ENCODE peak calls at places on chromosome 15, in seven cellular contexts. One of them, this sample, is unnamed.

GRCh38 chr15:91865903-91866302 is 12.4 kb downstream of the SLCO3A1 start:
- DNase-seq in RWPE1: peak; percentile 28
- DNase-seq in neuronal stem cell: no peak
- DNase-seq in NCI-H1694 treated with DMSO at 0.1 percent for 48 hours: no peak
- DNase-seq in mesothelial cell of epicardium: no peak
- DNase-seq in GM04503: no peak
- DNase-seq in activated CD8-positive, alpha-beta memory T cell treated with anti-CD3 and anti-CD28 coated beads for 24 hours: no peak
- DNase-seq in this sample: no peak

GRCh38 chr15:31607656-31608055 is 281.0 kb downstream of the KLF13 start:
- DNase-seq in neuronal stem cell: no peak
- DNase-seq in activated CD8-positive, alpha-beta memory T cell treated with anti-CD3 and anti-CD28 coated beads for 24 hours: no peak
- DNase-seq in RWPE1: no peak
- DNase-seq in mesothelial cell of epicardium: no peak
- DNase-seq in GM04503: no peak
- DNase-seq in NCI-H1694 treated with DMSO at 0.1 percent for 48 hours: no peak
- DNase-seq in this sample: no peak

GRCh38 chr15:100785181-100786138 is 94.2 kb upstream of the ALDH1A3 start:
- DNase-seq in mesothelial cell of epicardium: no peak
- DNase-seq in NCI-H1694 treated with DMSO at 0.1 percent for 48 hours: no peak
- DNase-seq in RWPE1: no peak
- DNase-seq in neuronal stem cell: no peak
- DNase-seq in GM04503: no peak
- DNase-seq in activated CD8-positive, alpha-beta memory T cell treated with anti-CD3 and anti-CD28 coated beads for 24 hours: peak; percentile 15
- DNase-seq in this sample: peak; percentile 22

GRCh38 chr15:88141490-88141889 is 115.0 kb downstream of the NTRK3 start:
- DNase-seq in GM04503: no peak
- DNase-seq in mesothelial cell of epicardium: no peak
- DNase-seq in NCI-H1694 treated with DMSO at 0.1 percent for 48 hours: peak; percentile 50
- DNase-seq in activated CD8-positive, alpha-beta memory T cell treated with anti-CD3 and anti-CD28 coated beads for 24 hours: no peak
- DNase-seq in RWPE1: no peak
- DNase-seq in neuronal stem cell: no peak
- DNase-seq in this sample: no peak

GRCh38 chr15:78638658-78639314 is 2.2 kb downstream of the CHRNB4 start:
- DNase-seq in activated CD8-positive, alpha-beta memory T cell treated with anti-CD3 and anti-CD28 coated beads for 24 hours: peak; percentile 75
- DNase-seq in RWPE1: peak; percentile 73
- DNase-seq in GM04503: no peak
- DNase-seq in neuronal stem cell: peak; percentile 77
- DNase-seq in NCI-H1694 treated with DMSO at 0.1 percent for 48 hours: peak; percentile 67
- DNase-seq in mesothelial cell of epicardium: peak; percentile 58
- DNase-seq in this sample: no peak

GRCh38 chr15:88083828-88084760 is 172.4 kb downstream of the NTRK3 start:
- DNase-seq in RWPE1: no peak
- DNase-seq in NCI-H1694 treated with DMSO at 0.1 percent for 48 hours: no peak
- DNase-seq in GM04503: peak; percentile 4
- DNase-seq in activated CD8-positive, alpha-beta memory T cell treated with anti-CD3 and anti-CD28 coated beads for 24 hours: no peak
- DNase-seq in mesothelial cell of epicardium: no peak
- DNase-seq in neuronal stem cell: no peak
- DNase-seq in this sample: no peak

GRCh38 chr15:39657714-39658113 is 76.8 kb downstream of the THBS1 start:
- DNase-seq in mesothelial cell of epicardium: no peak
- DNase-seq in NCI-H1694 treated with DMSO at 0.1 percent for 48 hours: no peak
- DNase-seq in neuronal stem cell: no peak
- DNase-seq in RWPE1: peak; percentile 34
- DNase-seq in activated CD8-positive, alpha-beta memory T cell treated with anti-CD3 and anti-CD28 coated beads for 24 hours: no peak
- DNase-seq in GM04503: peak; percentile 52
- DNase-seq in this sample: no peak

GRCh38 chr15:34583399-34584320 is at the start of gene GOLGA8B:
- DNase-seq in NCI-H1694 treated with DMSO at 0.1 percent for 48 hours: peak; percentile 37
- DNase-seq in RWPE1: peak; percentile 89
- DNase-seq in neuronal stem cell: peak; percentile 76
- DNase-seq in mesothelial cell of epicardium: peak; percentile 71
- DNase-seq in GM04503: no peak
- DNase-seq in activated CD8-positive, alpha-beta memory T cell treated with anti-CD3 and anti-CD28 coated beads for 24 hours: peak; percentile 91
- DNase-seq in this sample: peak; percentile 76

GRCh38 chr15:77017091-77017660 is 22.2 kb downstream of the PSTPIP1 start:
- DNase-seq in mesothelial cell of epicardium: no peak
- DNase-seq in neuronal stem cell: no peak
- DNase-seq in activated CD8-positive, alpha-beta memory T cell treated with anti-CD3 and anti-CD28 coated beads for 24 hours: no peak
- DNase-seq in GM04503: no peak
- DNase-seq in NCI-H1694 treated with DMSO at 0.1 percent for 48 hours: no peak
- DNase-seq in RWPE1: no peak
- DNase-seq in this sample: no peak

GRCh38 chr15:25242166-25242879 is 196.5 kb downstream of the UBE3A start:
- DNase-seq in activated CD8-positive, alpha-beta memory T cell treated with anti-CD3 and anti-CD28 coated beads for 24 hours: peak; percentile 49
- DNase-seq in GM04503: no peak
- DNase-seq in RWPE1: no peak
- DNase-seq in mesothelial cell of epicardium: peak; percentile 5
- DNase-seq in neuronal stem cell: no peak
- DNase-seq in NCI-H1694 treated with DMSO at 0.1 percent for 48 hours: no peak
- DNase-seq in this sample: peak; percentile 7

GRCh38 chr15:95086543-95087252 is 855.3 kb downstream of the MCTP2 start:
- DNase-seq in NCI-H1694 treated with DMSO at 0.1 percent for 48 hours: no peak
- DNase-seq in activated CD8-positive, alpha-beta memory T cell treated with anti-CD3 and anti-CD28 coated beads for 24 hours: no peak
- DNase-seq in neuronal stem cell: no peak
- DNase-seq in GM04503: peak; percentile 64
- DNase-seq in mesothelial cell of epicardium: no peak
- DNase-seq in RWPE1: peak; percentile 20
- DNase-seq in this sample: no peak

GRCh38 chr15:89514596-89515406 is 18.4 kb upstream of the RHCG start:
- DNase-seq in neuronal stem cell: no peak
- DNase-seq in RWPE1: peak; percentile 92
- DNase-seq in NCI-H1694 treated with DMSO at 0.1 percent for 48 hours: no peak
- DNase-seq in mesothelial cell of epicardium: no peak
- DNase-seq in activated CD8-positive, alpha-beta memory T cell treated with anti-CD3 and anti-CD28 coated beads for 24 hours: no peak
- DNase-seq in GM04503: no peak
- DNase-seq in this sample: no peak

GRCh38 chr15:51318382-51319150 is 19.8 kb downstream of the CYP19A1 start:
- DNase-seq in activated CD8-positive, alpha-beta memory T cell treated with anti-CD3 and anti-CD28 coated beads for 24 hours: no peak
- DNase-seq in RWPE1: no peak
- DNase-seq in GM04503: peak; percentile 68
- DNase-seq in mesothelial cell of epicardium: no peak
- DNase-seq in neuronal stem cell: no peak
- DNase-seq in NCI-H1694 treated with DMSO at 0.1 percent for 48 hours: no peak
- DNase-seq in this sample: no peak

GRCh38 chr15:77646104-77646694 is 13.5 kb upstream of the LINGO1 start:
- DNase-seq in RWPE1: no peak
- DNase-seq in GM04503: no peak
- DNase-seq in mesothelial cell of epicardium: no peak
- DNase-seq in activated CD8-positive, alpha-beta memory T cell treated with anti-CD3 and anti-CD28 coated beads for 24 hours: no peak
- DNase-seq in NCI-H1694 treated with DMSO at 0.1 percent for 48 hours: no peak
- DNase-seq in neuronal stem cell: no peak
- DNase-seq in this sample: no peak

GRCh38 chr15:52802110-52802509 is 12.0 kb upstream of the ONECUT1 start:
- DNase-seq in NCI-H1694 treated with DMSO at 0.1 percent for 48 hours: no peak
- DNase-seq in neuronal stem cell: no peak
- DNase-seq in mesothelial cell of epicardium: no peak
- DNase-seq in GM04503: no peak
- DNase-seq in activated CD8-positive, alpha-beta memory T cell treated with anti-CD3 and anti-CD28 coated beads for 24 hours: no peak
- DNase-seq in RWPE1: no peak
- DNase-seq in this sample: no peak

GRCh38 chr15:79372428-79372827 is 59.7 kb upstream of the MINAR1 start:
- DNase-seq in mesothelial cell of epicardium: no peak
- DNase-seq in GM04503: no peak
- DNase-seq in NCI-H1694 treated with DMSO at 0.1 percent for 48 hours: no peak
- DNase-seq in RWPE1: no peak
- DNase-seq in neuronal stem cell: no peak
- DNase-seq in activated CD8-positive, alpha-beta memory T cell treated with anti-CD3 and anti-CD28 coated beads for 24 hours: no peak
- DNase-seq in this sample: no peak

GRCh38 chr15:43268111-43269105 is 1.7 kb upstream of the TGM5 start:
- DNase-seq in neuronal stem cell: peak; percentile 36
- DNase-seq in mesothelial cell of epicardium: no peak
- DNase-seq in RWPE1: no peak
- DNase-seq in GM04503: no peak
- DNase-seq in activated CD8-positive, alpha-beta memory T cell treated with anti-CD3 and anti-CD28 coated beads for 24 hours: no peak
- DNase-seq in NCI-H1694 treated with DMSO at 0.1 percent for 48 hours: no peak
- DNase-seq in this sample: no peak

GRCh38 chr15:95295311-95295710 is 1035.2 kb upstream of the NR2F2 start:
- DNase-seq in activated CD8-positive, alpha-beta memory T cell treated with anti-CD3 and anti-CD28 coated beads for 24 hours: no peak
- DNase-seq in GM04503: no peak
- DNase-seq in neuronal stem cell: no peak
- DNase-seq in RWPE1: no peak
- DNase-seq in mesothelial cell of epicardium: no peak
- DNase-seq in NCI-H1694 treated with DMSO at 0.1 percent for 48 hours: no peak
- DNase-seq in this sample: no peak

GRCh38 chr15:70643783-70644125 is 119.6 kb downstream of the UACA start:
- DNase-seq in activated CD8-positive, alpha-beta memory T cell treated with anti-CD3 and anti-CD28 coated beads for 24 hours: no peak
- DNase-seq in RWPE1: peak; percentile 33
- DNase-seq in neuronal stem cell: no peak
- DNase-seq in mesothelial cell of epicardium: no peak
- DNase-seq in NCI-H1694 treated with DMSO at 0.1 percent for 48 hours: no peak
- DNase-seq in GM04503: no peak
- DNase-seq in this sample: no peak

GRCh38 chr15:78399081-78399480 is 38.9 kb upstream of the IREB2 start:
- DNase-seq in mesothelial cell of epicardium: no peak
- DNase-seq in GM04503: no peak
- DNase-seq in NCI-H1694 treated with DMSO at 0.1 percent for 48 hours: no peak
- DNase-seq in RWPE1: no peak
- DNase-seq in neuronal stem cell: no peak
- DNase-seq in activated CD8-positive, alpha-beta memory T cell treated with anti-CD3 and anti-CD28 coated beads for 24 hours: no peak
- DNase-seq in this sample: no peak